ENCODE peak calls at places on chromosomes 13 and 19, in four cellular contexts. N, K, O and M are unnamed samples.

GRCh38 chr13:41268764-41269163 is 5.4 kb upstream of the MTRF1 start:
- DNase-seq in N (no peak), K (peak; percentile 9), O (no peak), M (no peak)

GRCh38 chr13:28753208-28753892 is 34.6 kb upstream of the SLC46A3 start:
- DNase-seq in N (peak; percentile 37), K (peak; percentile 93), O (no peak), M (peak; percentile 17)

GRCh38 chr13:99658266-99658991 is 157.2 kb downstream of the TM9SF2 start:
- DNase-seq in N (peak; percentile 46), K (peak; percentile 24), O (peak; percentile 51), M (peak; percentile 14)

GRCh38 chr13:40190656-40191100 is 475.8 kb downstream of the FOXO1 start:
- DNase-seq in N (peak; percentile 57), K (peak; percentile 95), O (peak; percentile 62), M (peak; percentile 30)

GRCh38 chr19:47564081-47564480 is 8.9 kb downstream of the ZNF541 start:
- DNase-seq in N (peak; percentile 54), K (no peak), O (no peak), M (no peak)

GRCh38 chr13:113999618-113999910 is 25.7 kb upstream of the C13orf46 start:
- DNase-seq in N (no peak), K (no peak), O (no peak), M (no peak)

GRCh38 chr13:87123987-87124784 is 547.0 kb upstream of the SLITRK5 start:
- DNase-seq in N (no peak), K (peak; percentile 99), O (no peak), M (no peak)

GRCh38 chr13:74036373-74036772 is 97.8 kb downstream of the KLF12 start:
- DNase-seq in N (no peak), K (peak; percentile 96), O (no peak), M (peak; percentile 42)

GRCh38 chr19:28966737-28967401 is 246.1 kb downstream of the UQCRFS1 start:
- DNase-seq in N (no peak), K (no peak), O (no peak), M (no peak)

GRCh38 chr19:17455711-17456123 is 5.0 kb downstream of the NXNL1 start:
- DNase-seq in N (no peak), K (no peak), O (no peak), M (no peak)

GRCh38 chr13:113610266-113610665 is 25.7 kb downstream of the TFDP1 start:
- DNase-seq in N (no peak), K (no peak), O (no peak), M (no peak)

GRCh38 chr19:8532170-8532569 is 18.2 kb upstream of the ZNF414 start:
- DNase-seq in N (no peak), K (no peak), O (no peak), M (no peak)

GRCh38 chr19:10260141-10260584 is 8.1 kb downstream of the MRPL4 start:
- DNase-seq in N (no peak), K (peak; percentile 96), O (peak; percentile 69), M (no peak)

GRCh38 chr19:40948580-40949299 is 42.3 kb upstream of the CYP2B6 start:
- DNase-seq in N (no peak), K (no peak), O (no peak), M (no peak)

GRCh38 chr19:9727644-9728043 is 40.9 kb downstream of the ZNF846 start:
- DNase-seq in N (no peak), K (no peak), O (no peak), M (no peak)

GRCh38 chr13:23510979-23511735 is 59.1 kb upstream of the TNFRSF19 start:
- DNase-seq in N (no peak), K (peak; percentile 54), O (no peak), M (no peak)

GRCh38 chr13:44317752-44318550 is 55.7 kb upstream of the SERP2 start:
- DNase-seq in N (no peak), K (peak; percentile 66), O (no peak), M (no peak)

GRCh38 chr13:32733685-32734084 is 147.4 kb downstream of the PDS5B start:
- DNase-seq in N (no peak), K (peak; percentile 79), O (no peak), M (no peak)

GRCh38 chr13:114112826-114113322 is 19.5 kb downstream of the RASA3 start:
- DNase-seq in N (peak; percentile 2), K (no peak), O (peak; percentile 4), M (no peak)

GRCh38 chr19:55228015-55228391 is 560 bp downstream of the TMEM86B start:
- DNase-seq in N (no peak), K (no peak), O (no peak), M (no peak)

GRCh38 chr13:75226092-75226491 is 255.9 kb downstream of the TBC1D4 start:
- DNase-seq in N (no peak), K (peak; percentile 70), O (no peak), M (no peak)

GRCh38 chr13:40974460-40975407 is 44.4 kb downstream of the ELF1 start:
- DNase-seq in N (no peak), K (peak; percentile 64), O (no peak), M (no peak)

GRCh38 chr13:101406787-101407186 is 9.5 kb downstream of the NALCN start:
- DNase-seq in N (no peak), K (peak; percentile 44), O (no peak), M (no peak)

GRCh38 chr13:95234242-95234641 is 67.0 kb downstream of the ABCC4 start:
- DNase-seq in N (no peak), K (no peak), O (no peak), M (no peak)

GRCh38 chr13:39306639-39307589 is 268.7 kb downstream of the NHLRC3 start:
- DNase-seq in N (no peak), K (no peak), O (peak; percentile 17), M (no peak)

GRCh38 chr19:44002566-44003460 is at the start of gene ZNF230:
- DNase-seq in N (peak; percentile 88), K (peak; percentile 98), O (peak; percentile 77), M (peak; percentile 95)

GRCh38 chr19:56333506-56333905 is 18.9 kb upstream of the ZSCAN5A start:
- DNase-seq in N (peak; percentile 64), K (peak; percentile 72), O (peak; percentile 34), M (peak; percentile 45)

GRCh38 chr13:76600086-76600485 is 286.1 kb downstream of the KCTD12 start:
- DNase-seq in N (no peak), K (no peak), O (no peak), M (no peak)

GRCh38 chr19:1860821-1861598 is 2.4 kb downstream of the KLF16 start:
- DNase-seq in N (peak; percentile 33), K (no peak), O (no peak), M (no peak)

GRCh38 chr13:53191091-53191490 is 162.5 kb downstream of the OLFM4 start:
- DNase-seq in N (no peak), K (peak; percentile 32), O (no peak), M (no peak)

GRCh38 chr19:45464274-45464673 is 3.5 kb upstream of the FOSB start:
- DNase-seq in N (no peak), K (no peak), O (no peak), M (no peak)

GRCh38 chr19:29285878-29286277 is 72.9 kb upstream of the UQCRFS1 start:
- DNase-seq in N (no peak), K (peak; percentile 1), O (no peak), M (no peak)

GRCh38 chr19:2016041-2016807 is 710 bp upstream of the BTBD2 start:
- DNase-seq in N (peak; percentile 77), K (peak; percentile 86), O (peak; percentile 63), M (peak; percentile 75)

GRCh38 chr19:41297628-41298326 is 12.2 kb upstream of the CCDC97 start:
- DNase-seq in N (no peak), K (no peak), O (no peak), M (no peak)

GRCh38 chr19:3670796-3671679 is 29.2 kb downstream of the PIP5K1C start:
- DNase-seq in N (peak; percentile 49), K (no peak), O (peak; percentile 83), M (no peak)

GRCh38 chr19:21569497-21569870 is 64.1 kb downstream of the ZNF429 start:
- DNase-seq in N (peak; percentile 48), K (peak; percentile 6), O (peak; percentile 16), M (no peak)